ENCODE peak calls at places on chromosome 16, in five cellular contexts. O, S, K, F and J are unnamed samples.

GRCh38 chr16:31528726-31529397 is 1.2 kb downstream of the AHSP start:
- DNase-seq in K (no peak), S (peak), O (peak), F (peak), J (no peak)

GRCh38 chr16:50266337-50267091 is at the start of gene ADCY7:
- DNase-seq in O (no peak), K (peak), S (peak), F (peak), J (no peak)

GRCh38 chr16:67949645-67950044 is 5.7 kb upstream of the LCAT start:
- DNase-seq in S (no peak), K (peak), F (no peak), O (no peak), J (no peak)

GRCh38 chr16:82152192-82152591 is 17.8 kb downstream of the MPHOSPH6 start:
- DNase-seq in K (no peak), F (no peak), O (no peak), S (peak), J (no peak)

GRCh38 chr16:28491080-28491969 is 549 bp downstream of the CLN3 start:
- DNase-seq in K (peak), S (peak), F (peak), O (peak), J (no peak)

GRCh38 chr16:84396537-84397008 is 28.2 kb downstream of the ATP2C2 start:
- DNase-seq in K (peak), S (peak), O (no peak), F (no peak), J (no peak)

GRCh38 chr16:72952404-72953301 is 95.3 kb downstream of the ZFHX3 start:
- DNase-seq in O (no peak), K (no peak), S (peak), F (peak), J (no peak)

GRCh38 chr16:14308357-14308723 is 237.2 kb downstream of the MRTFB start:
- DNase-seq in S (no peak), O (no peak), K (no peak), F (peak), J (no peak)

GRCh38 chr16:49542391-49542891 is 168.8 kb downstream of the C16orf78 start:
- DNase-seq in K (no peak), O (no peak), F (no peak), S (no peak), J (no peak)

GRCh38 chr16:84055366-84055765 is 12.8 kb upstream of the SLC38A8 start:
- DNase-seq in O (no peak), F (no peak), K (no peak), S (no peak), J (peak)

GRCh38 chr16:87420401-87421368 is 28.5 kb downstream of the MAP1LC3B start:
- DNase-seq in O (no peak), K (no peak), S (no peak), F (no peak), J (no peak)

DNA sequence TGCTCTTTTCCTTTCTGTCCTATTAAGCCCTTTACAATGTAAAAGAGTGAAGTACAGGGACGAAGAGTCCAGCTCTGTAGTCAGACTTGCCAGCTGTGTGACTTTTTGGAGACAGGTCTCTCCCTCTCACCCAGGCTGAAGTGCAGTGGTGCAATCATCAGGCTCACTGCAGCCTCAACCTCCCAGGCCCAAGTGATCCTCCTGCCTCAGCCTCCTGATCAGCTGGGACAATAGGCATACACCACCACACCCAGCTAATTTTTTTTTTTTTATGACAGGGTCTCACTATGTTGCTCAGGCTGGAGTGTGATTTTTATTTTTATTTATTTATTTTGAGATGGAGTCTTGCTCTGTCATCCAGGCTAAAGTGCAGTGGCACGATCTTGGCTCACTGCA is 7.1 kb upstream of the ITPRIPL2 start:
- DNase-seq in O (no peak), S (no peak), K (no peak), F (no peak), J (no peak)
- H3K27ac ChIP-seq in O (no peak), S (no peak), K (no peak), F (no peak), J (no peak)

DNA sequence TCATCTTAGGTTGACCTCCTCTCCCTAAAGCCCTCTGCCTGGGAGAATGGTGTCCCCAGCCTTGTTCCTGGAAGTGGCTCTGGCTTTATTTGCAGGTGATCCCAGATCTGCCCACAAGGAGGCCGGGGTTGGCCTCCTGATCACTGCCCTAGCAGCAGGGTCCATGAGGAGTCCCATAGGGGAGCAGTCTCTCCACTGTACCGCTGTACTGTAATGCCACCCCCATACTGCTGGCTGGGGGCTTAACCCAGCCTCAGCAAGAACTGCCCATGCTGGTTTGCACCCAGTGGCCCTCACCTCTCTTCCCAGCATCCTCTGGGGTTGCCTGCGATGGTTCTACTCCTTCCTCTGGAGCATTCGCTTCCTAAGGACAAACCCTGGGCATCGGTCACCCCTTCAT is 39.1 kb downstream of the PSME3IP1 start:
- DNase-seq in F (peak), K (no peak), S (no peak), O (no peak), J (no peak)
- H3K27ac ChIP-seq in F (no peak), K (no peak), S (no peak), O (no peak), J (no peak)

GRCh38 chr16:81003610-81004460 is 2.9 kb downstream of the CMC2 start:
- DNase-seq in O (no peak), K (no peak), F (peak), S (peak), J (no peak)
- H3K27ac ChIP-seq in O (peak), K (peak), F (peak), S (peak), J (no peak)

DNA sequence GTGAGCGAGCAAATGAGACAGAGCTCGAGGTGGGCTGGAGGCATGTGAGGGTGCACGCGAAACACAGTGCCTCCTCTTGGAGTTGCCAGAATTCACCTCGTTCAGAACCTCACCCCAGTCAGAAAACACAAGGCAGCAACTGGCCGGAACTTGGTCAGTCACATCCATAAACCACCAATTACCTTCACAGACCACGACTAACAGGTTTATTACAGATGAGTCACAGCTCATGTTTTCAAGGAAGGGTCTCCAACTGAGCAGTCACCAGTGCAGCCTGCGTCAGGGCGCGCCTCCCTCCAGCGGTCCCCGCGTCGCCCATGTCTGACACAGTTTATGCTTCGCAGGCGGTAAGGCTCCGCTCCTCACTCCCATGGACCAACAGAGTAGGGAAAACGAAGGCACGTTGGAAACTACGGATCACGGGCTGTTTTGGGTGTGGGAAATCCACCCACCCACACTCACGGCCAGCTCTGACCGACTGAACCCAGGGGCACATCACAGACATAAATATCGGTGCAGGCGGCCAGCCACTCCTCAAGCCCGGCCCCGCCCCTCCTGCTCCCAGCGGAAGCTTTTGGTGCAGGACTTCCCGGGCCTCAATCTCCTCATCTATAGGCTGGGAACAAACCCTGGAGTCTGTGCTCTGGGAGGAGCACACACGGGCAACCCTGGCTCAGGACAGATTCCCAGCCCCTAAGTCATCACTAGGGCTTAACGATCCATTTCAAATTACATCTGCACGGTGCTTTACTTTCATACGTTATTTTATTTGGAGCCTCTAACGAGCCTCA is 126.2 kb downstream of the ZNF778 start:
- DNase-seq in S (peak), K (peak), F (no peak), O (no peak), J (no peak)
- H3K27ac ChIP-seq in S (peak), K (peak), F (peak), O (no peak), J (no peak)